ENCODE peak calls at places on chromosomes 12 and 14, in nine cellular contexts. One of them, this sample, is unnamed.

GRCh38 chr12:34379142-34379541 is 356.8 kb downstream of the ALG10 start:
- DNase-seq in left ventricle myocardium inferior: no peak
- DNase-seq in choroid plexus epithelial cell: no peak
- DNase-seq in fibroblast of the aortic adventitia: no peak
- DNase-seq in AG10803: no peak
- DNase-seq in body of pancreas: no peak
- DNase-seq in fibroblast of lung: no peak
- DNase-seq in thoracic aorta: no peak
- DNase-seq in esophagus muscularis mucosa: no peak
- DNase-seq in this sample: no peak

GRCh38 chr12:2108166-2108565 is 55.4 kb downstream of the CACNA1C start:
- DNase-seq in esophagus muscularis mucosa: no peak
- DNase-seq in AG10803: no peak
- DNase-seq in thoracic aorta: no peak
- DNase-seq in fibroblast of the aortic adventitia: no peak
- DNase-seq in left ventricle myocardium inferior: no peak
- DNase-seq in body of pancreas: no peak
- DNase-seq in fibroblast of lung: no peak
- DNase-seq in choroid plexus epithelial cell: no peak
- DNase-seq in this sample: no peak

GRCh38 chr12:53703746-53704145 is 23.5 kb downstream of the CALCOCO1 start:
- DNase-seq in body of pancreas: no peak
- DNase-seq in choroid plexus epithelial cell: peak
- DNase-seq in left ventricle myocardium inferior: no peak
- DNase-seq in esophagus muscularis mucosa: no peak
- DNase-seq in fibroblast of lung: peak
- DNase-seq in AG10803: peak
- DNase-seq in thoracic aorta: no peak
- DNase-seq in fibroblast of the aortic adventitia: peak
- DNase-seq in this sample: no peak

GRCh38 chr12:95335948-95336347 is 118.3 kb downstream of the VEZT start:
- DNase-seq in fibroblast of lung: no peak
- DNase-seq in esophagus muscularis mucosa: no peak
- DNase-seq in AG10803: no peak
- DNase-seq in body of pancreas: no peak
- DNase-seq in choroid plexus epithelial cell: no peak
- DNase-seq in thoracic aorta: no peak
- DNase-seq in fibroblast of the aortic adventitia: no peak
- DNase-seq in left ventricle myocardium inferior: no peak
- DNase-seq in this sample: no peak

GRCh38 chr12:66900616-66901015 is 221.7 kb upstream of the GRIP1 start:
- DNase-seq in choroid plexus epithelial cell: no peak
- DNase-seq in fibroblast of the aortic adventitia: no peak
- DNase-seq in body of pancreas: no peak
- DNase-seq in thoracic aorta: no peak
- DNase-seq in AG10803: no peak
- DNase-seq in left ventricle myocardium inferior: no peak
- DNase-seq in fibroblast of lung: peak
- DNase-seq in esophagus muscularis mucosa: no peak
- DNase-seq in this sample: no peak

GRCh38 chr14:23517650-23518329 is 33.8 kb downstream of the ZFHX2 start:
- DNase-seq in fibroblast of lung: no peak
- DNase-seq in esophagus muscularis mucosa: no peak
- DNase-seq in body of pancreas: no peak
- DNase-seq in left ventricle myocardium inferior: no peak
- DNase-seq in fibroblast of the aortic adventitia: no peak
- DNase-seq in choroid plexus epithelial cell: no peak
- DNase-seq in thoracic aorta: no peak
- DNase-seq in AG10803: no peak
- DNase-seq in this sample: no peak

GRCh38 chr12:80864046-80864735 is 73.5 kb downstream of the LIN7A start:
- DNase-seq in left ventricle myocardium inferior: no peak
- DNase-seq in fibroblast of the aortic adventitia: peak
- DNase-seq in fibroblast of lung: peak
- DNase-seq in body of pancreas: no peak
- DNase-seq in esophagus muscularis mucosa: no peak
- DNase-seq in thoracic aorta: no peak
- DNase-seq in choroid plexus epithelial cell: no peak
- DNase-seq in AG10803: peak
- DNase-seq in this sample: no peak

GRCh38 chr12:5258966-5259365 is 172.9 kb upstream of the NTF3 start:
- DNase-seq in left ventricle myocardium inferior: no peak
- DNase-seq in body of pancreas: no peak
- DNase-seq in thoracic aorta: no peak
- DNase-seq in AG10803: no peak
- DNase-seq in esophagus muscularis mucosa: no peak
- DNase-seq in fibroblast of the aortic adventitia: no peak
- DNase-seq in fibroblast of lung: no peak
- DNase-seq in choroid plexus epithelial cell: no peak
- DNase-seq in this sample: no peak

GRCh38 chr12:107917912-107918800 is 143.7 kb downstream of the ASCL4 start:
- DNase-seq in fibroblast of lung: peak
- DNase-seq in esophagus muscularis mucosa: peak
- DNase-seq in body of pancreas: peak
- DNase-seq in choroid plexus epithelial cell: peak
- DNase-seq in fibroblast of the aortic adventitia: peak
- DNase-seq in left ventricle myocardium inferior: no peak
- DNase-seq in thoracic aorta: no peak
- DNase-seq in AG10803: peak
- DNase-seq in this sample: no peak

GRCh38 chr14:81430284-81430683 is 30.2 kb upstream of the STON2 start:
- DNase-seq in fibroblast of the aortic adventitia: no peak
- DNase-seq in choroid plexus epithelial cell: no peak
- DNase-seq in thoracic aorta: no peak
- DNase-seq in fibroblast of lung: no peak
- DNase-seq in left ventricle myocardium inferior: no peak
- DNase-seq in AG10803: no peak
- DNase-seq in esophagus muscularis mucosa: no peak
- DNase-seq in body of pancreas: no peak
- DNase-seq in this sample: no peak

GRCh38 chr12:21617030-21617429 is 12.4 kb upstream of the GYS2 start:
- DNase-seq in thoracic aorta: no peak
- DNase-seq in choroid plexus epithelial cell: no peak
- DNase-seq in esophagus muscularis mucosa: no peak
- DNase-seq in left ventricle myocardium inferior: no peak
- DNase-seq in AG10803: no peak
- DNase-seq in fibroblast of lung: no peak
- DNase-seq in body of pancreas: no peak
- DNase-seq in fibroblast of the aortic adventitia: no peak
- DNase-seq in this sample: no peak

GRCh38 chr12:57242691-57243454 is 8.1 kb downstream of the STAC3 start:
- DNase-seq in choroid plexus epithelial cell: peak
- DNase-seq in esophagus muscularis mucosa: no peak
- DNase-seq in thoracic aorta: no peak
- DNase-seq in fibroblast of the aortic adventitia: peak
- DNase-seq in AG10803: no peak
- DNase-seq in fibroblast of lung: peak
- DNase-seq in left ventricle myocardium inferior: no peak
- DNase-seq in body of pancreas: peak
- DNase-seq in this sample: no peak

GRCh38 chr12:50221228-50222008 is 54.2 kb upstream of the CERS5 start:
- DNase-seq in esophagus muscularis mucosa: no peak
- DNase-seq in thoracic aorta: no peak
- DNase-seq in choroid plexus epithelial cell: peak
- DNase-seq in fibroblast of the aortic adventitia: peak
- DNase-seq in AG10803: peak
- DNase-seq in left ventricle myocardium inferior: no peak
- DNase-seq in fibroblast of lung: peak
- DNase-seq in body of pancreas: no peak
- DNase-seq in this sample: no peak

GRCh38 chr12:119178544-119179334 is at the start of gene HSPB8:
- DNase-seq in choroid plexus epithelial cell: peak
- DNase-seq in fibroblast of lung: peak
- DNase-seq in AG10803: peak
- DNase-seq in thoracic aorta: peak
- DNase-seq in fibroblast of the aortic adventitia: peak
- DNase-seq in esophagus muscularis mucosa: peak
- DNase-seq in left ventricle myocardium inferior: peak
- DNase-seq in body of pancreas: peak
- DNase-seq in this sample: no peak

GRCh38 chr12:24838531-24838950 is 110.4 kb downstream of the BCAT1 start:
- DNase-seq in left ventricle myocardium inferior: no peak
- DNase-seq in AG10803: peak
- DNase-seq in body of pancreas: no peak
- DNase-seq in thoracic aorta: no peak
- DNase-seq in esophagus muscularis mucosa: no peak
- DNase-seq in fibroblast of the aortic adventitia: peak
- DNase-seq in fibroblast of lung: peak
- DNase-seq in choroid plexus epithelial cell: peak
- DNase-seq in this sample: no peak

GRCh38 chr12:12586879-12587675 is 24.4 kb upstream of the DUSP16 start:
- DNase-seq in AG10803: no peak
- DNase-seq in thoracic aorta: no peak
- DNase-seq in choroid plexus epithelial cell: no peak
- DNase-seq in fibroblast of the aortic adventitia: no peak
- DNase-seq in esophagus muscularis mucosa: no peak
- DNase-seq in body of pancreas: no peak
- DNase-seq in left ventricle myocardium inferior: no peak
- DNase-seq in fibroblast of lung: no peak
- DNase-seq in this sample: no peak

DNA sequence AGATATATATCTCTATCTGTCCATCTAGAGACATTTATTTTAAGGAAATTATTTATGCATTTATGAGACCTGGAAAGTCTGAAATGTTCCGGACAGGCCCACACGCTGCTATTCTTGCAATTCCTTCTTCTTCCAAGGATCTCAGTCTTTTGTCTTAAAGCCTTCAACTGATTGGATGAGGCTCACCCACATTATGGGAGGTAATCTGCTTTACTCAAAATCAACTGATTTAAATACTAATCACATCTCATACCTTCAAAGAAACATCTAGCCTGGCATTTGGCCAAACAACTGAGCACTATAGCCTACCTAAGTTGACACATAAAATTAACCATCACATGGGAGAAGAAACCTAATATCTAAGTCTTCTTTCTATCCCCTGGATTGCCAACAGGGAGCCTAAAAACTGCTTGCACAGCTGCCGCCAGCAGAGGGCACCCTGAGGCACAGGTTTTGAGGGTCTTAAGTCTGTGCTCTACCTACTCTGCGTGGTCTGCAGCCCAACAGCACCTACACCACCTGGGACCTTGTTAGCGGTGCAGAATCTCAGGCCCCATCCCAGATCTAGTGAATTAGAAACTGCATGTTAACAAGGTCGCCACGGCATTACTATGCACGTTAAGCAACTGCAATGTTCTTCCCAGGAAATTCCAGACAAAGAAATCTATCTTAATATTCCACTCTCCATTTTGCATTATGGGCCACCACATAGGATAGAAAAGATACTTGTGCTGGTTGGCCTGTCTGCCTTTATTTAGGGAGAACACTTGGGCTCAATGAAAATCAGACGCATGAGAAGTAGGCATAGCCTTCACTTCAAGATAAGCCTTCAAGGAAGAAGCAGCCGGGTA is 249.7 kb downstream of the FOXG1 start:
- DNase-seq in fibroblast of the aortic adventitia: peak
- DNase-seq in body of pancreas: peak
- DNase-seq in left ventricle myocardium inferior: no peak
- DNase-seq in AG10803: peak
- DNase-seq in fibroblast of lung: peak
- DNase-seq in esophagus muscularis mucosa: no peak
- DNase-seq in thoracic aorta: no peak
- DNase-seq in choroid plexus epithelial cell: peak
- DNase-seq in this sample: no peak
- TF ChIP-seq CTCF in fibroblast of the aortic adventitia: peak
- TF ChIP-seq CTCF in body of pancreas: peak
- TF ChIP-seq CTCF in left ventricle myocardium inferior: peak
- TF ChIP-seq CTCF in AG10803: peak
- TF ChIP-seq CTCF in fibroblast of lung: peak
- TF ChIP-seq CTCF in esophagus muscularis mucosa: peak
- TF ChIP-seq CTCF in thoracic aorta: no peak
- TF ChIP-seq CTCF in choroid plexus epithelial cell: peak
- TF ChIP-seq CTCF in this sample: no peak

GRCh38 chr12:124387510-124387855 is 92.6 kb downstream of the RFLNA start:
- DNase-seq in AG10803: no peak
- DNase-seq in fibroblast of the aortic adventitia: no peak
- DNase-seq in fibroblast of lung: no peak
- DNase-seq in left ventricle myocardium inferior: peak
- DNase-seq in choroid plexus epithelial cell: no peak
- DNase-seq in esophagus muscularis mucosa: no peak
- DNase-seq in body of pancreas: peak
- DNase-seq in thoracic aorta: no peak
- DNase-seq in this sample: no peak
- H3K4me3 ChIP-seq in AG10803: peak
- H3K4me3 ChIP-seq in fibroblast of the aortic adventitia: peak
- H3K4me3 ChIP-seq in fibroblast of lung: peak
- H3K4me3 ChIP-seq in left ventricle myocardium inferior: peak
- H3K4me3 ChIP-seq in choroid plexus epithelial cell: peak
- H3K4me3 ChIP-seq in esophagus muscularis mucosa: peak
- H3K4me3 ChIP-seq in body of pancreas: peak
- H3K4me3 ChIP-seq in thoracic aorta: peak
- H3K4me3 ChIP-seq in this sample: peak

DNA sequence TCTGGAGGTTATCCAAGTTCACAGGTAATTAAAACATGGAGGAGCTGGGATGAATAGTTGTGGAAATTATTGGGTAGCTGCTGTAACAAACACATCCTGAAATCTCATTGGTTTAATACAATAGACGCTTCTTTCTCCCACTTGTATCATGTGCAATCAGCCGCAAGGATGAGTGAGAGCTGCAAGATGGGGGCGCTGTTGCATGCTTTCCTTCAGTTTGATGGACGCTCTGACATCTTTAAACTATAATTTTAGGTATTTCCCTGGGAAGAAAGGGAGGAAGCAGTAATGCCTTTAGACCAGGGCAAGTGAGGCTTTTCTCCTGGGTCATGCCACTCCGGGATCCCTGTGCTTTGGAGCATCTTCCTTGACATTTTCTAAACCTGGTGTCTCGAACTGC is 178.7 kb downstream of the PAWR start:
- DNase-seq in choroid plexus epithelial cell: no peak
- DNase-seq in left ventricle myocardium inferior: no peak
- DNase-seq in esophagus muscularis mucosa: no peak
- DNase-seq in fibroblast of the aortic adventitia: no peak
- DNase-seq in body of pancreas: no peak
- DNase-seq in fibroblast of lung: no peak
- DNase-seq in thoracic aorta: no peak
- DNase-seq in AG10803: no peak
- DNase-seq in this sample: no peak
- TF ChIP-seq CTCF in choroid plexus epithelial cell: peak
- TF ChIP-seq CTCF in left ventricle myocardium inferior: no peak
- TF ChIP-seq CTCF in esophagus muscularis mucosa: no peak
- TF ChIP-seq CTCF in fibroblast of the aortic adventitia: no peak
- TF ChIP-seq CTCF in body of pancreas: no peak
- TF ChIP-seq CTCF in fibroblast of lung: no peak
- TF ChIP-seq CTCF in thoracic aorta: no peak
- TF ChIP-seq CTCF in AG10803: peak
- TF ChIP-seq CTCF in this sample: no peak

DNA sequence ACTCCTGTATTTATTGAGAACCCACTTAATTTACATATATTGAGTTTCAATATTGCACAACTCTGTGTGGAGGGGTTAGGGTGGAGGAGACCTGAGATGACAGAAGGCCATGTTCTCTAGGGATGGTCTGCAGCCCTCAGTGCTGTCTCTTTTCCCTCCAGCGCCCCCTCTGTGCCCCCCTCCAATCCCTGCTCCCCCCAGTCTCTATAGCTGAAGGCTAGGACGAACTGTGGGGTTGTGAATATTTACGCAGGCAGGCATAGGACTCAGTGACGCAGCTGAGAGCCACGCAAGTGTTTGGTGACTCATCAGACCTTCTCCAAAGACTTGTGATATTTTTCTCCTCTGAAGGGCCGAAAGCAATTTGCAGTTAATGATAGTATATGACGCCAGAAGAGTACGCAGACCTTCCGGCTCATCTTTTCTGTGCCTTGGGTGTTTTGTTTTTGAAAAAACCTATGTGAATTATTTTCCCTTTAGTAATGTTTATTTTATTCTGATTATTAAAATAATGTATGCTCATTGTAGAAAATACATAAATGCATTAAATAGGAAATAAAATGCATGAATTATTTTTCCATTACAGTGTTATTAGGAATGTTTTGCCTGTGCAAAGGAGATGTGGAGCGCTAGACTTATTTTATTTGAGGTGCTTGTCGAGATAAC is 85.3 kb downstream of the SLC25A47 start:
- DNase-seq in left ventricle myocardium inferior: no peak
- DNase-seq in choroid plexus epithelial cell: peak
- DNase-seq in fibroblast of lung: peak
- DNase-seq in thoracic aorta: no peak
- DNase-seq in fibroblast of the aortic adventitia: no peak
- DNase-seq in body of pancreas: peak
- DNase-seq in esophagus muscularis mucosa: no peak
- DNase-seq in AG10803: no peak
- DNase-seq in this sample: no peak
- H3K4me3 ChIP-seq in left ventricle myocardium inferior: no peak
- H3K4me3 ChIP-seq in choroid plexus epithelial cell: no peak
- H3K4me3 ChIP-seq in fibroblast of lung: no peak
- H3K4me3 ChIP-seq in thoracic aorta: no peak
- H3K4me3 ChIP-seq in fibroblast of the aortic adventitia: no peak
- H3K4me3 ChIP-seq in body of pancreas: no peak
- H3K4me3 ChIP-seq in esophagus muscularis mucosa: no peak
- H3K4me3 ChIP-seq in AG10803: no peak
- H3K4me3 ChIP-seq in this sample: no peak

This sample was measured in esophagus squamous epithelium.